ENCODE peak calls at places on chromosomes 2 and 18, in ten cellular contexts. R is transverse colon, D is ovary, V is stomach, X is A549, S is esophagus muscularis mucosa, B is GM12878, H is H1, N is sigmoid colon, I is HepG2. U is an unnamed sample. For H3K4me1, the result is how much of the 10 kb centered on the place peaks cover.

GRCh38 chr2:144630459-144631215 is 110.7 kb upstream of the ZEB2 start:
- DNase-seq in N (no peak), S (no peak), R (no peak), I (no peak), V (no peak), D (no peak), H (no peak), X (no peak), B (no peak), U (no peak)

GRCh38 chr2:127121776-127122176 is 14.8 kb upstream of the BIN1 start:
- DNase-seq in I (no peak), B (no peak), X (no peak), H (no peak), N (peak), S (no peak), R (no peak), V (no peak), D (no peak), U (peak)

GRCh38 chr2:130370490-130370889 is 14.6 kb downstream of the PTPN18 start:
- DNase-seq in R (peak), X (no peak), D (no peak), V (no peak), I (no peak), B (no peak), H (no peak), S (peak), N (peak), U (no peak)

GRCh38 chr18:34729264-34729663 is 19.2 kb downstream of the DTNA start:
- DNase-seq in H (no peak), X (peak), S (no peak), V (no peak), D (no peak), B (no peak), N (no peak), I (peak), R (peak), U (no peak)

GRCh38 chr18:36389811-36390581 is 92.5 kb downstream of the FHOD3 start:
- DNase-seq in N (no peak), X (no peak), D (no peak), I (no peak), R (no peak), S (no peak), V (no peak), B (no peak), H (no peak), U (no peak)

GRCh38 chr2:35125871-35126270 is 1229.7 kb upstream of the CRIM1 start:
- DNase-seq in D (no peak), X (no peak), R (no peak), I (no peak), N (no peak), V (no peak), S (no peak), B (no peak), H (no peak), U (no peak)

GRCh38 chr2:178194600-178195389 is 483 bp downstream of the OSBPL6 start:
- DNase-seq in R (peak), H (peak), X (no peak), D (peak), S (no peak), N (peak), V (peak), B (no peak), I (no peak), U (peak)

GRCh38 chr2:17976871-17977746 is 98.6 kb downstream of the KCNS3 start:
- DNase-seq in H (no peak), D (no peak), X (no peak), R (peak), I (no peak), V (no peak), N (peak), S (peak), B (no peak), U (no peak)

GRCh38 chr2:20977497-20977896 is 66.4 kb downstream of the APOB start:
- DNase-seq in X (no peak), R (no peak), V (no peak), H (no peak), I (no peak), N (peak), D (no peak), S (no peak), B (no peak), U (no peak)

GRCh38 chr2:231613054-231613654 is 20.5 kb downstream of the TEX44 start:
- DNase-seq in X (no peak), H (no peak), N (peak), D (peak), B (no peak), V (no peak), I (peak), R (no peak), S (no peak), U (no peak)

GRCh38 chr2:232628466-232629200 is 4.8 kb upstream of the EFHD1 start:
- DNase-seq in D (peak), I (no peak), N (peak), V (no peak), H (no peak), X (no peak), R (no peak), B (no peak), S (no peak), U (no peak)

GRCh38 chr2:41972819-41973218 is 75.0 kb upstream of the PKDCC start:
- DNase-seq in X (no peak), V (no peak), I (no peak), N (no peak), B (no peak), R (no peak), D (no peak), S (no peak), H (no peak), U (no peak)

GRCh38 chr2:108922141-108922915 is 66.7 kb downstream of the EDAR start:
- DNase-seq in X (no peak), B (no peak), I (no peak), D (peak), H (no peak), N (peak), R (no peak), S (no peak), V (peak), U (no peak)

GRCh38 chr2:240291337-240291751 is 144.1 kb upstream of the GPC1 start:
- DNase-seq in R (no peak), N (no peak), D (no peak), H (no peak), X (no peak), V (peak), B (no peak), S (peak), I (no peak), U (no peak)

GRCh38 chr2:226635221-226635620 is 164.4 kb downstream of the IRS1 start:
- DNase-seq in N (no peak), H (no peak), V (no peak), B (no peak), D (no peak), S (no peak), X (no peak), R (no peak), I (no peak), U (no peak)

GRCh38 chr2:238720232-238720672 is 127.6 kb upstream of the TWIST2 start:
- DNase-seq in V (peak), X (peak), B (no peak), N (no peak), D (peak), R (peak), S (peak), I (peak), H (peak), U (peak)

GRCh38 chr2:211390506-211390905 is 834.1 kb downstream of the CPS1 start:
- DNase-seq in N (no peak), D (no peak), S (no peak), B (no peak), H (no peak), V (no peak), X (no peak), R (no peak), I (no peak), U (no peak)

GRCh38 chr2:157486596-157487270 is 42.8 kb upstream of the CYTIP start:
- DNase-seq in R (no peak), N (no peak), B (no peak), V (no peak), S (no peak), I (no peak), X (no peak), H (no peak), D (no peak), U (no peak)

GRCh38 chr2:164134368-164134767 is 398.6 kb upstream of the FIGN start:
- DNase-seq in B (no peak), X (no peak), N (no peak), R (no peak), S (no peak), H (no peak), I (no peak), V (no peak), D (no peak), U (no peak)

GRCh38 chr2:183224933-183225332 is 100.7 kb downstream of the NUP35 start:
- DNase-seq in N (no peak), H (no peak), V (no peak), B (no peak), X (no peak), D (no peak), R (no peak), I (no peak), S (no peak), U (no peak)

GRCh38 chr2:101356486-101356885 is 30.8 kb downstream of the CREG2 start:
- DNase-seq in R (no peak), N (no peak), S (no peak), D (no peak), X (no peak), H (no peak), V (no peak), I (no peak), B (no peak), U (no peak)

GRCh38 chr18:67007085-67007484 is 403.2 kb upstream of the CDH19 start:
- DNase-seq in D (no peak), N (no peak), X (no peak), H (no peak), B (no peak), S (no peak), R (no peak), I (no peak), V (no peak), U (no peak)

GRCh38 chr2:28063492-28063962 is 173.0 kb downstream of the BABAM2 start:
- DNase-seq in H (no peak), V (no peak), I (no peak), B (no peak), S (no peak), D (no peak), R (no peak), X (no peak), N (no peak), U (no peak)

GRCh38 chr2:64595397-64596160 is 58.1 kb downstream of the SERTAD2 start:
- DNase-seq in N (no peak), S (no peak), B (no peak), V (no peak), H (no peak), I (peak), D (no peak), R (peak), X (no peak), U (no peak)

GRCh38 chr2:54206596-54206995 is 49.4 kb downstream of the TSPYL6 start:
- DNase-seq in R (no peak), D (no peak), H (no peak), N (no peak), B (no peak), S (no peak), X (peak), V (no peak), I (peak), U (no peak)

GRCh38 chr18:59699061-59699460 is 1.8 kb upstream of the CCBE1 start:
- DNase-seq in X (no peak), B (no peak), V (no peak), I (no peak), H (no peak), R (no peak), S (no peak), D (no peak), N (no peak), U (no peak)

DNA sequence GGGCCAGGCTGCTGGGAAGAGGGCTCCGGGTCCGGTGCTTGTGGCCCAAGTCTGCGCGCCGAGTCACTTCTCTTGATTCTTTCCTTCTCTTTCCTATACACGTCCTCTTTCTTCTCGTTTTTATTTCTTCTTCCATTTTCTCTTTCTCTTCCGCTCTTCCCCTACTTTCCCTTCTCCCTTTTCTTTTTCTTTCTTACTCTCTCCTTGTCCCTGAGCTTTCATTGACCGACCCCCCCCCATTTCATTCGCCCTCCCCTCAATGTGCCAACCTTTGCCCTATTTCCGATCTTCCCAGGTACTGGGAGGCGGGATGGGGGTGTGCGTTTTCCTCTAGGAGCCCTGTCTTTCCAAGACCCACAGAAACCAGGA is 1.8 kb downstream of the ONECUT2 start:
- DNase-seq in S (no peak), X (no peak), N (no peak), H (no peak), B (no peak), I (no peak), R (no peak), V (no peak), D (no peak), U (no peak)
- H3K4me1 ChIP-seq in S (half or more), X (under half), N (half or more), H (under half), B (under half), I (under half), R (half or more), V (half or more), D (under half), U (half or more)

DNA sequence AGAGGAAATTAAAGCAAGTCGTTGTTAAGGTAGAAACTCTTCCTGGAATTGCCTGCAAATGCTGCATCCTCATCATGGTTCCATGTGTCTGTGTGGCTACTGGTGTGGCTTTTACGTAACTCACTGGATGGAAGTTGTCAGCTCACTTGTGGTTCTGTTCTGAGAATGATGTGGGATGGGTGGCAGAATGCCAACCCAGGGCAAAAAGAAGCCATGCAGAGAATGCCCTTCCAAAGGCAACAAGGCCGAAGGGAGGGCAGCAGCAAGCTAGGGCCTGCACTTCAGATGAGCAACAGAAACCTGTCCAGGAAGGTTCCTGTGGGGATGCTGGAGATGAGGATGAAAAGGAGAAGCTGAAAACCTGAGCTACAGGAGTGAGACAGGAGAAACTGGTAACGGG is 10.4 kb upstream of the NAPG start:
- DNase-seq in H (no peak), V (no peak), X (no peak), N (no peak), I (no peak), S (no peak), B (no peak), D (no peak), R (no peak), U (no peak)
- TF ChIP-seq EP300 in H (no peak), V (no peak), X (no peak), N (no peak), I (no peak), S (no peak), B (no peak), D (no peak), R (no peak), U (no peak)

GRCh38 chr18:26702023-26702422 is 153.7 kb upstream of the KCTD1 start:
- DNase-seq in H (no peak), R (no peak), D (no peak), V (no peak), X (no peak), B (no peak), S (peak), I (no peak), N (no peak), U (no peak)
- TF ChIP-seq CTCF in H (no peak), R (no peak), D (no peak), V (no peak), X (no peak), B (no peak), S (no peak), I (no peak), N (no peak), U (no peak)

DNA sequence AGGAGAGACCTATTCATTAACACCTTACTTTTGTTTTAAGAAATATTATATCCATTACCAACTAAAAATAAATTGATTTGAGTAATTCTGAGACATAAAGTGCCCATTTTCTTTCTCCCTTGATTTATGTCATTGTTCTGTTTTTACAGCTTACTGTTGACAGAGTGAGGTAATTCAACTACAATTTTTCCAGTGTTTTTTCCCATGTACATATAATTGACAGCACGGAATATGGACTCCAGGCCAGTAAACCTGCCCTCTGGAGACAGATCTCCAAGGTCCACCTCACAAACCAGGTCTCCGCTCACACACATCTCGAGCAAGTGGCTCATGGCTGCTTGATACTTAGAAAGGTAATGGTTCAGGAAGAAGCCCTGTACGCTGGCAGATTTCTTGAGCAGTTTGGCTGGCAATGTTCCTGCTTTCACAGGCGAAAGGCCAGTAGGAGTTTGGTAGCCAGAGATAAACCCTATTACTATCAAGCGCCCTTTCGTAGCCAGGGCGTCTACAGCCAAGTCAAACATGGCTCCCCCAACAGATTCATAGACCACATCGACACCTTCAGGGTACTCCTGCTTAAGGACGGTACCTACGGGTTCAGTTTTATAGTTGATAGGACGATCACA is 7.6 kb downstream of the PTGR3 start:
- DNase-seq in H (no peak), X (no peak), B (no peak), S (no peak), I (no peak), V (peak), N (no peak), R (no peak), D (no peak), U (no peak)
- H3K4me1 ChIP-seq in H (under half), X (under half), B (under half), S (half or more), I (under half), V (under half), N (half or more), R (half or more), D (under half), U (under half)

GRCh38 chr18:79765491-79766245 is 32.1 kb upstream of the KCNG2 start:
- DNase-seq in N (peak), X (no peak), B (no peak), D (no peak), H (no peak), V (no peak), I (no peak), R (peak), S (no peak), U (peak)
- TF ChIP-seq EP300 in N (no peak), X (no peak), B (no peak), D (no peak), H (no peak), V (no peak), I (no peak), R (no peak), S (no peak), U (no peak)

GRCh38 chr2:136718273-136718672 is 47.1 kb upstream of the THSD7B start:
- DNase-seq in H (no peak), I (no peak), R (no peak), S (no peak), V (no peak), N (no peak), D (no peak), B (no peak), X (no peak), U (no peak)
- TF ChIP-seq CTCF in H (no peak), I (no peak), R (no peak), S (no peak), V (no peak), N (no peak), D (no peak), B (no peak), X (no peak), U (no peak)

DNA sequence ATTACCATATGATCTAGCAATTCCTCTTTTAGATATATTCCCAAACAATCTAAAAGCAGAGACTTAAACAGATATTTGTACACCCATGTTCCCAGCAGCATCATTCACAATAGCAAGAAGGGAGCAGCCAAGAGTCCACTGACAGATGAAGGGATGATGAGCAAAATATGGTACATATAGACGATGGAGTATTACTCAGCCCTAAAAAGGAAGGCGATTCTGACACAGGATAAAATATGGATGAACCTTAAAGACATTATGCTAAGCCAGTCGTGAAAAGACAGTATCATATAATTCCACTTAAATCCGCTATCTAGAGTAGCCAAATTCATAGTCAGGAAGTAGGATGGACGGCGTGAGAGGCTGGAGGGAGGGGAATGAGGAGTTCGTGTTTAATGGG is 20.4 kb downstream of the HS6ST1 start:
- DNase-seq in X (no peak), B (no peak), R (no peak), S (no peak), I (no peak), D (no peak), V (no peak), H (no peak), N (no peak), U (no peak)
- H3K4me1 ChIP-seq in X (under half), B (under half), R (under half), S (under half), I (under half), D (under half), V (under half), H (under half), N (under half), U (under half)